ENCODE peak calls at places on chromosomes 12 and 14, in eight cellular contexts. W is GM23248; Y is hypothalamus; I is transverse colon; A is amniotic stem cell; E is dermis microvascular lymphatic vessel endothelial cell; S is naive thymus-derived CD8-positive, alpha-beta T cell; X is AML-193. B is an unnamed sample.

GRCh38 chr12:11769723-11770514 is 120.4 kb downstream of the ETV6 start:
- DNase-seq in S (no peak), Y (no peak), W (no peak), I (peak; percentile 49), E (no peak), A (no peak), X (peak; percentile 27), B (no peak)

GRCh38 chr12:67085699-67086098 is 183.5 kb upstream of the CAND1 start:
- DNase-seq in A (no peak), E (no peak), S (no peak), Y (no peak), W (no peak), I (no peak), X (no peak), B (peak; percentile 36)

GRCh38 chr14:106694638-106695393 is 1168.4 kb downstream of the TMEM121 start:
- DNase-seq in X (peak; percentile 29), Y (no peak), E (no peak), W (no peak), S (peak; percentile 75), A (no peak), I (peak; percentile 63), B (no peak)

GRCh38 chr12:113154351-113154973 is 4.9 kb downstream of the CFAP73 start:
- DNase-seq in A (no peak), E (no peak), I (no peak), X (no peak), W (peak; percentile 65), S (no peak), Y (no peak), B (peak; percentile 58)

GRCh38 chr14:90491221-90491867 is 94.5 kb downstream of the CALM1 start:
- DNase-seq in A (no peak), E (peak; percentile 49), S (no peak), X (no peak), W (peak; percentile 67), I (no peak), Y (peak; percentile 33), B (peak; percentile 35)

GRCh38 chr14:64974563-64974962 is 2.4 kb upstream of the RAB15 start:
- DNase-seq in E (no peak), A (no peak), X (no peak), I (no peak), W (no peak), S (no peak), Y (no peak), B (no peak)

GRCh38 chr14:95486875-95487668 is 29.4 kb downstream of the SYNE3 start:
- DNase-seq in A (no peak), I (peak; percentile 62), E (no peak), W (no peak), X (no peak), Y (no peak), S (no peak), B (no peak)

GRCh38 chr12:95326450-95326849 is 108.8 kb downstream of the VEZT start:
- DNase-seq in I (no peak), A (no peak), X (no peak), W (peak; percentile 40), Y (no peak), E (no peak), S (no peak), B (no peak)

GRCh38 chr12:17301544-17301943 is 695.6 kb upstream of the LMO3 start:
- DNase-seq in Y (no peak), A (no peak), S (no peak), I (no peak), W (no peak), X (no peak), E (no peak), B (no peak)

GRCh38 chr12:14164266-14164665 is 182.9 kb upstream of the GRIN2B start:
- DNase-seq in S (no peak), W (no peak), Y (no peak), I (no peak), X (no peak), A (no peak), E (no peak), B (no peak)

GRCh38 chr14:77099425-77100167 is 1.5 kb downstream of the CIPC start:
- DNase-seq in I (no peak), X (peak; percentile 43), W (peak; percentile 86), S (no peak), Y (no peak), A (peak; percentile 26), E (no peak), B (no peak)

B was measured in thyroid gland.